ENCODE peak calls at places on chromosome 10, in nine cellular contexts. V is stimulated activated CD4-positive, alpha-beta T cell treated with anti-CD3 and anti-CD28 coated beads, TNF-alpha, amount 100 ng/mL, for 4 hours; C is A673; A is activated CD8-positive, alpha-beta memory T cell treated with anti-CD3 and anti-CD28 coated beads for 48 hours; L is ureter; U is hepatic stellate cell; P is iris pigment epithelial cell; T is anterior cingulate cortex; M is epithelial cell of esophagus. I is an unnamed sample.

GRCh38 chr10:118584181-118584954 is 11.1 kb downstream of the PRLHR start:
- DNase-seq in V (no peak), C (peak; percentile 22), A (no peak), L (no peak), U (no peak), P (peak; percentile 83), T (no peak), M (peak; percentile 87), I (peak; percentile 70)

GRCh38 chr10:88934900-88935672 is 17.5 kb downstream of the ACTA2 start:
- DNase-seq in V (peak; percentile 58), C (peak; percentile 86), A (peak; percentile 38), L (peak; percentile 82), U (peak; percentile 29), P (peak; percentile 80), T (peak; percentile 24), M (peak; percentile 89), I (peak; percentile 49)

GRCh38 chr10:34280599-34281374 is 534.3 kb downstream of the PARD3 start:
- DNase-seq in V (no peak), C (no peak), A (no peak), L (no peak), U (peak; percentile 36), P (peak; percentile 98), T (no peak), M (peak; percentile 95), I (peak; percentile 66)

GRCh38 chr10:3835770-3836169 is 50.8 kb upstream of the KLF6 start:
- DNase-seq in V (no peak), C (no peak), A (no peak), L (no peak), U (no peak), P (no peak), T (no peak), M (no peak), I (no peak)

GRCh38 chr10:133308431-133309110 is at the start of the genes TUBGCP2 and ZNF511:
- DNase-seq in V (peak; percentile 80), C (peak; percentile 90), A (peak; percentile 72), L (peak; percentile 89), U (peak; percentile 91), P (peak; percentile 82), T (peak; percentile 75), M (peak; percentile 83), I (peak; percentile 95)

GRCh38 chr10:100481462-100482081 is 18.8 kb downstream of the WNT8B start:
- DNase-seq in V (peak; percentile 83), C (peak; percentile 91), A (peak; percentile 90), L (peak; percentile 90), U (peak; percentile 82), P (peak; percentile 79), T (peak; percentile 52), M (peak; percentile 91), I (peak; percentile 92)

GRCh38 chr10:105241254-105241653 is 600.2 kb downstream of the SORCS3 start:
- DNase-seq in V (no peak), C (no peak), A (no peak), L (no peak), U (no peak), P (no peak), T (no peak), M (no peak), I (no peak)

GRCh38 chr10:50627443-50627842 is 3.7 kb upstream of the SGMS1 start:
- DNase-seq in V (no peak), C (no peak), A (no peak), L (no peak), U (no peak), P (no peak), T (no peak), M (no peak), I (no peak)

GRCh38 chr10:7484456-7485266 is 73.8 kb upstream of the SFMBT2 start:
- DNase-seq in V (peak; percentile 24), C (no peak), A (no peak), L (no peak), U (no peak), P (no peak), T (no peak), M (no peak), I (no peak)

GRCh38 chr10:117792214-117792613 is 249.7 kb downstream of the EMX2 start:
- DNase-seq in V (no peak), C (no peak), A (no peak), L (no peak), U (no peak), P (no peak), T (no peak), M (no peak), I (no peak)

GRCh38 chr10:6204063-6204340 is 1.3 kb downstream of the PFKFB3 start:
- DNase-seq in V (peak; percentile 56), C (no peak), A (peak; percentile 31), L (no peak), U (peak; percentile 50), P (no peak), T (no peak), M (peak; percentile 70), I (peak; percentile 52)

GRCh38 chr10:43160067-43160918 is 22.0 kb downstream of the CSGALNACT2 start:
- DNase-seq in V (no peak), C (no peak), A (no peak), L (no peak), U (peak; percentile 53), P (peak; percentile 91), T (no peak), M (peak; percentile 86), I (peak; percentile 59)

GRCh38 chr10:132931258-132931657 is 11.1 kb downstream of the CFAP46 start:
- DNase-seq in V (no peak), C (no peak), A (no peak), L (no peak), U (no peak), P (no peak), T (no peak), M (no peak), I (no peak)